ENCODE peak calls at places on chromosomes 16 and 17, in seven cellular contexts. G is heart left ventricle, X is tibial nerve, F is body of pancreas, A is Peyer's patch, D is endothelial cell of umbilical vein, C is right lobe of liver. Q is an unnamed sample.

GRCh38 chr16:12749076-12749475 is 54.6 kb downstream of the CPPED1 start:
- DNase-seq in D (no peak), C (no peak), A (no peak), F (no peak), G (no peak), X (no peak), Q (no peak)

GRCh38 chr16:49588061-49588460 is 214.5 kb downstream of the C16orf78 start:
- DNase-seq in A (peak), F (no peak), C (peak), D (no peak), X (no peak), G (no peak), Q (peak)

GRCh38 chr16:87076950-87077749 is 240.0 kb downstream of the C16orf95 start:
- DNase-seq in G (no peak), A (peak), F (peak), C (peak), D (peak), X (no peak), Q (peak)

GRCh38 chr16:59259964-59260348 is 525.8 kb upstream of the GOT2 start:
- DNase-seq in G (no peak), C (no peak), A (no peak), X (no peak), F (no peak), D (no peak), Q (no peak)

GRCh38 chr17:9924735-9925191 is 19.7 kb upstream of the RCVRN start:
- DNase-seq in C (no peak), D (peak), X (peak), A (no peak), G (no peak), F (no peak), Q (peak)

GRCh38 chr17:71703701-71704100 is 417.1 kb upstream of the SOX9 start:
- DNase-seq in X (no peak), F (no peak), C (no peak), G (no peak), A (no peak), D (no peak), Q (no peak)

GRCh38 chr17:65430209-65430833 is 131.1 kb downstream of the AXIN2 start:
- DNase-seq in C (no peak), G (no peak), D (no peak), X (no peak), A (no peak), F (no peak), Q (no peak)

GRCh38 chr17:5014357-5014756 is 16.6 kb downstream of the KIF1C start:
- DNase-seq in A (no peak), F (no peak), X (no peak), G (no peak), D (no peak), C (no peak), Q (no peak)

GRCh38 chr17:61478026-61478789 is 26.0 kb downstream of the TBX4 start:
- DNase-seq in G (no peak), F (peak), D (no peak), C (no peak), A (peak), X (no peak), Q (no peak)

GRCh38 chr17:47324224-47325020 is 667 bp downstream of the EFCAB13 start:
- DNase-seq in X (peak), G (peak), D (peak), F (peak), A (peak), C (peak), Q (peak)

GRCh38 chr16:79658301-79659001 is 57.9 kb upstream of the MAF start:
- DNase-seq in A (no peak), G (no peak), F (no peak), D (no peak), X (no peak), C (no peak), Q (peak)

GRCh38 chr16:19432429-19432828 is 14.7 kb downstream of the TMC5 start:
- DNase-seq in A (no peak), X (no peak), C (no peak), G (no peak), F (peak), D (no peak), Q (no peak)

DNA sequence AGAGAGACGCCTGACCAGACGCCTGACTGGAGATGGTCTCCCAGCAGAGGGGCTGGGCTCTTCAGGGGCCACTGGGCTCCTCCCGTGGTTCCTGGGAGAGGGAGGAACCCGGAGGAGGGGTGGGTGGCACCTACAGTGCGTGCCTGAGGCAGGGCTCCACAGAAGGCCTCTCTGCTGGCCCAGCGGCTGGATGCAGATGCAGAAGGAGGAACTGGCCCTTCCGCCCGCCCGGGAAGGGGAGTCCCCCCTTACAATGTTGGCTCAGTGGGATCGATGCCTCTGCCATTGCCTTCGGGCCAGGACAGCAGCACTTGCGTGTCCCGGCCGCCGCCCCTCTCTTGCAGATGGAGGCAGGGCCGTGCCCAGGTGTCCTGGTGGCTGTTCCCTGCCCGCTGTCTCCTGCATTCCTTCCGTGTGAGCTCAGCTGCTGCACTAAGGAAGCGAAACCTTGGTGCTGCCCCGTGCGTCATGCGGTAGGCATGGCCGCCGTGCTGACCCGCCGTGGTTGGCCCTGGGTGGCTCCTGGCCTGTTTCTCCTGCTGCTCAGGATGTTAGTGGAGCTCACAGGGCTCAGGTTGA is 15.1 kb downstream of the BAIAP2 start:
- DNase-seq in F (peak), C (no peak), D (no peak), G (no peak), X (no peak), A (peak), Q (no peak)
- TF ChIP-seq POLR2A in F (peak), C (peak), D (no peak), G (no peak), X (no peak), A (no peak), Q (no peak)

DNA sequence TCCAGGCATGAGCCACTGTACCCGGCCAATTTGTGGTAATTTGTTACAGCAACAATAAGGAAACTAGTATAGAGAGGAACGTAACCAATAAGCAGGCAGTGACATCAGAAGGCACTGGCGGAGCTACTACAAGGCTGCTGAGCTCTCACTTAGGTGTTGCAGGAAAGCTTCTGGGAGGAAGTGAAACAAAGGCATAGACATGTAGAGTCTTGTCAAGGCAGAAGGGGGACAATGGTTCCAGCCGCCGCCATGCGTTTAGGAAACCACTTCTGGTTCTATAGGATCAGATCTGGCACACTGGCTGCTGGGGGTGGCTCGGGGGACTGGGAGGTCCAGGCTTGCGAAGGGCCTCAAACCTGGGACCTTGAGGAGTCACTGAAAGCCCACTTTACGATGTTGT is 9.4 kb upstream of the CPSF4L start:
- DNase-seq in D (no peak), G (no peak), X (no peak), C (no peak), A (no peak), F (no peak), Q (no peak)
- TF ChIP-seq POLR2A in D (no peak), G (no peak), X (no peak), C (no peak), A (no peak), F (no peak), Q (no peak)

DNA sequence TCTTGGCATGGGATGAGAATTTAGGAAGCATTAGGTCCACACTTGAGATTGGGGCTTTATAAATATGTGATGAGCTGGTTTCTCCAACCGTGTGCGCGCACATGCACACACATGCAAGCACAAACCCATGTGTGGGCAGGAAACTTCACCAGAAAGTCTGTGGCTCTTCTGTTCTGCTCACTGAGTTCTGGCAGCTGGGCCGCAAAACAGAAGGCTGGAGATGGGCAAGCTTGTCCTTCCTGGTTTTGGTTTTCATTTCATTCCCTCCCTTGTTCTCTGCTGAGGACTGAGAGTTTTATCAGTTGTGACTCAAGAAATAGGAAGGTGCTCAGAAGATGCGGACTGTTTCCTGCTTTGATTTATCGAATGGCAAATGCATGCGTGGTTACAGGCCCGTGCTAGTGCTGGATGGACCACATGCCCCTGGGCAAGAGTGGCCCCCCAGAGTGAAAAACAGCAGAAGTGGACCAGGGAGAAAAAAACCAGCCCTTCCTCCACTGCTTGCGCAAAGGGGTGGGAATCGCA is 14.1 kb downstream of the MAP3K14 start:
- DNase-seq in G (peak), A (peak), D (no peak), C (no peak), X (peak), F (no peak), Q (peak)
- TF ChIP-seq POLR2A in G (no peak), A (no peak), D (no peak), C (no peak), X (no peak), F (no peak), Q (no peak)

DNA sequence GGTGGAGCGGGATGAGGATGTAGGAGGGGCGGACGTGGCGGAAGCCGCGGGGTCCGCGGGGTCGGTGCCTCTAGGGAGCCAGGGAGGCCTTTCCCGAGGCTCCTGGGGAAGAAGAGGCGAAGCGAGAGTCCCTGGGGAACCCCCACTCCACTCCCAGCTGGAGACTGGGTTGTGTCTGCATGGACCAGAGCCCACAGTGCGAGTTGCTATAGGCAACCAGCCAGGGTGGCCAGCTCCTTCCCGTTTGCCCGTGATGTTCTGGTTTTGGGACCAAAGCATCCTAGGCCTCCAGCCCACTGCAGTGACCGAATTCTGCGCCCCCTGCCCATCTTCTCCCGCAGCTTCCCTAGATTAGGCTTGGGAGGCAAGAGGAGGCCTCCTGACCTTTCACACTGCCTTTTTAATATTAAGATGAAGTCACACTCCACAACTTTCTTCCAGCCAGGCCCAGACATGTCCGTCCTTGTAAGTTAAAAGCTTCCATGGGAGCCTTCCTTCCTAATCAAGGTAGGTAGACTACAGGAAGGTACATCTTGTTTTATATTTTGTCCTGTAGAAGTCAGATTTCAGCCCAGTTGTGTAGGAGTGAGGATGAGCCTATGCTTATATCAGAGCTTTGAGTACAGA is 469 bp downstream of the AMZ2 start:
- DNase-seq in D (no peak), F (peak), X (peak), G (no peak), A (no peak), C (no peak), Q (no peak)
- TF ChIP-seq POLR2A in D (no peak), F (no peak), X (no peak), G (no peak), A (no peak), C (no peak), Q (no peak)

GRCh38 chr16:1989209-1989825 is 453 bp upstream of the SYNGR3 start:
- DNase-seq in D (no peak), G (no peak), A (no peak), X (no peak), C (no peak), F (no peak), Q (no peak)

GRCh38 chr16:1991135-1991551 is 1.4 kb downstream of the SYNGR3 start:
- DNase-seq in F (no peak), C (no peak), A (peak), D (no peak), X (no peak), G (no peak), Q (no peak)

GRCh38 chr16:1990336-1991134 is 765 bp downstream of the SYNGR3 start:
- DNase-seq in A (peak), C (no peak), G (no peak), F (peak), D (no peak), X (no peak), Q (peak)

GRCh38 chr16:1991588-1992474 is 2.1 kb downstream of the SYNGR3 start:
- DNase-seq in G (peak), D (peak), A (peak), X (peak), F (peak), C (peak), Q (peak)

DNA sequence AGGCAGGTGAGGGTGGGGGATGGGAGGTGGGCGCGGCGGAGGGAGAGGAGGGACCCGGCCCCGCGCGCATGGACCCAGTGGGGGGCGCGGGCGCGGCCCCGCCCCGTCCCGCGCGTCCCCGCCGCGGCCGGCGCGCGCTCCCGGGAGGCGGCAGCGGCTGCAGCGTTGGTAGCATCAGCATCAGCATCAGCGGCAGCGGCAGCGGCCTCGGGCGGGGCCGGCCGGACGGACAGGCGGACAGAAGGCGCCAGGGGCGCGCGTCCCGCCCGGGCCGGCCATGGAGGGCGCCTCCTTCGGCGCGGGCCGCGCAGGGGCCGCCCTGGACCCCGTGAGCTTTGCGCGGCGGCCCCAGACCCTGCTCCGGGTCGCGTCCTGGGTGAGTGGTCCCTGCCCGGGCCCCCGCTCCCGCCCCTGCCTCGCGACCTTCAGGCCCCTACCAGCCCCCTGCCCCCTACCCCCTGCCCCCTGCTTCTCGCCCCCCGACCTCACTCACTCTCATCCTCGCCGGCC is at the start of gene SYNGR3:
- DNase-seq in A (no peak), X (no peak), F (no peak), C (no peak), G (no peak), D (no peak), Q (no peak)
- TF ChIP-seq POLR2A in A (no peak), X (no peak), F (no peak), C (no peak), G (no peak), D (no peak), Q (no peak)

Q was measured in adrenal gland.